ENCODE peak calls at places on chromosomes 4 and X, in six cellular contexts. One of them, this sample, is unnamed.

GRCh38 chrX:129932792-129933321 is 26.9 kb downstream of the UTP14A start:
- DNase-seq in CD14-positive monocyte: no peak
- DNase-seq in MCF 10A: no peak
- DNase-seq in spleen: peak; percentile 88
- DNase-seq in AG04449: no peak
- DNase-seq in GM13977: no peak
- DNase-seq in this sample: no peak

GRCh38 chr4:180560896-180561295 is 1682.3 kb upstream of the TENM3 start:
- DNase-seq in GM13977: no peak
- DNase-seq in spleen: no peak
- DNase-seq in MCF 10A: peak; percentile 81
- DNase-seq in CD14-positive monocyte: no peak
- DNase-seq in AG04449: no peak
- DNase-seq in this sample: no peak

GRCh38 chrX:107025538-107025937 is 25.5 kb upstream of the MORC4 start:
- DNase-seq in AG04449: no peak
- DNase-seq in CD14-positive monocyte: no peak
- DNase-seq in GM13977: peak; percentile 24
- DNase-seq in spleen: no peak
- DNase-seq in MCF 10A: peak; percentile 50
- DNase-seq in this sample: peak; percentile 1

GRCh38 chr4:100836929-100837328 is 319.1 kb upstream of the EMCN start:
- DNase-seq in AG04449: no peak
- DNase-seq in MCF 10A: no peak
- DNase-seq in spleen: no peak
- DNase-seq in CD14-positive monocyte: no peak
- DNase-seq in GM13977: no peak
- DNase-seq in this sample: peak; percentile 16

GRCh38 chrX:151153086-151153485 is 23.3 kb upstream of the GPR50 start:
- DNase-seq in spleen: no peak
- DNase-seq in GM13977: no peak
- DNase-seq in MCF 10A: peak; percentile 87
- DNase-seq in CD14-positive monocyte: no peak
- DNase-seq in AG04449: no peak
- DNase-seq in this sample: no peak

GRCh38 chr4:147368948-147369347 is 111.9 kb upstream of the EDNRA start:
- DNase-seq in MCF 10A: no peak
- DNase-seq in CD14-positive monocyte: no peak
- DNase-seq in AG04449: no peak
- DNase-seq in spleen: no peak
- DNase-seq in GM13977: no peak
- DNase-seq in this sample: no peak

GRCh38 chr4:76799718-76800117 is 98.2 kb downstream of the SOWAHB start:
- DNase-seq in MCF 10A: no peak
- DNase-seq in AG04449: no peak
- DNase-seq in CD14-positive monocyte: no peak
- DNase-seq in GM13977: no peak
- DNase-seq in spleen: no peak
- DNase-seq in this sample: no peak

GRCh38 chr4:128455076-128455345 is 167.4 kb upstream of the PGRMC2 start:
- DNase-seq in CD14-positive monocyte: no peak
- DNase-seq in AG04449: no peak
- DNase-seq in spleen: no peak
- DNase-seq in MCF 10A: peak; percentile 15
- DNase-seq in GM13977: no peak
- DNase-seq in this sample: no peak

GRCh38 chr4:25769251-25769650 is 93.5 kb downstream of the SEL1L3 start:
- DNase-seq in GM13977: no peak
- DNase-seq in MCF 10A: no peak
- DNase-seq in spleen: no peak
- DNase-seq in AG04449: peak; percentile 38
- DNase-seq in CD14-positive monocyte: no peak
- DNase-seq in this sample: no peak

GRCh38 chr4:165301833-165302232 is 25.6 kb upstream of the MSMO1 start:
- DNase-seq in CD14-positive monocyte: no peak
- DNase-seq in MCF 10A: no peak
- DNase-seq in spleen: no peak
- DNase-seq in AG04449: no peak
- DNase-seq in GM13977: peak; percentile 28
- DNase-seq in this sample: no peak

GRCh38 chr4:73404042-73404441 is at the start of gene ALB:
- DNase-seq in CD14-positive monocyte: no peak
- DNase-seq in spleen: no peak
- DNase-seq in GM13977: no peak
- DNase-seq in MCF 10A: no peak
- DNase-seq in AG04449: no peak
- DNase-seq in this sample: no peak

GRCh38 chr4:81058621-81059020 is 28.1 kb downstream of the BMP3 start:
- DNase-seq in spleen: no peak
- DNase-seq in GM13977: no peak
- DNase-seq in AG04449: no peak
- DNase-seq in CD14-positive monocyte: no peak
- DNase-seq in MCF 10A: no peak
- DNase-seq in this sample: no peak

GRCh38 chrX:54758114-54759055 is 39.7 kb downstream of the ITIH6 start:
- DNase-seq in MCF 10A: no peak
- DNase-seq in spleen: no peak
- DNase-seq in GM13977: no peak
- DNase-seq in AG04449: no peak
- DNase-seq in CD14-positive monocyte: no peak
- DNase-seq in this sample: no peak

GRCh38 chrX:97252111-97252510 is 368.4 kb downstream of the RPA4 start:
- DNase-seq in GM13977: no peak
- DNase-seq in MCF 10A: no peak
- DNase-seq in AG04449: no peak
- DNase-seq in CD14-positive monocyte: no peak
- DNase-seq in spleen: no peak
- DNase-seq in this sample: no peak

GRCh38 chrX:148380614-148381561 is 119.5 kb upstream of the AFF2 start:
- DNase-seq in CD14-positive monocyte: peak; percentile 78
- DNase-seq in spleen: no peak
- DNase-seq in GM13977: peak; percentile 19
- DNase-seq in AG04449: no peak
- DNase-seq in MCF 10A: peak; percentile 50
- DNase-seq in this sample: no peak

GRCh38 chr4:39415678-39416283 is 9.1 kb downstream of the KLB start:
- DNase-seq in CD14-positive monocyte: no peak
- DNase-seq in AG04449: no peak
- DNase-seq in GM13977: no peak
- DNase-seq in spleen: no peak
- DNase-seq in MCF 10A: peak; percentile 32
- DNase-seq in this sample: no peak

GRCh38 chr4:142353149-142353738 is 492.9 kb downstream of the INPP4B start:
- DNase-seq in spleen: no peak
- DNase-seq in AG04449: peak; percentile 46
- DNase-seq in CD14-positive monocyte: no peak
- DNase-seq in GM13977: no peak
- DNase-seq in MCF 10A: peak; percentile 68
- DNase-seq in this sample: peak; percentile 27

GRCh38 chr4:8590546-8590880 is 2.1 kb upstream of the CPZ start:
- DNase-seq in CD14-positive monocyte: no peak
- DNase-seq in AG04449: no peak
- DNase-seq in GM13977: no peak
- DNase-seq in spleen: no peak
- DNase-seq in MCF 10A: no peak
- DNase-seq in this sample: no peak

GRCh38 chrX:16160729-16161128 is 6.6 kb upstream of the MAGEB17 start:
- DNase-seq in spleen: no peak
- DNase-seq in MCF 10A: peak; percentile 55
- DNase-seq in GM13977: no peak
- DNase-seq in AG04449: peak; percentile 49
- DNase-seq in CD14-positive monocyte: no peak
- DNase-seq in this sample: peak; percentile 86

GRCh38 chrX:22122510-22122909 is 90.4 kb downstream of the PHEX start:
- DNase-seq in spleen: no peak
- DNase-seq in AG04449: no peak
- DNase-seq in MCF 10A: peak; percentile 97
- DNase-seq in GM13977: no peak
- DNase-seq in CD14-positive monocyte: no peak
- DNase-seq in this sample: no peak

GRCh38 chrX:53223955-53224859 is 800 bp downstream of the KDM5C start:
- DNase-seq in CD14-positive monocyte: no peak
- DNase-seq in spleen: peak; percentile 90
- DNase-seq in AG04449: no peak
- DNase-seq in GM13977: peak; percentile 39
- DNase-seq in MCF 10A: peak; percentile 66
- DNase-seq in this sample: peak; percentile 4

GRCh38 chr4:112855058-112855457 is 194.4 kb upstream of the ANK2 start:
- DNase-seq in GM13977: no peak
- DNase-seq in spleen: no peak
- DNase-seq in AG04449: no peak
- DNase-seq in MCF 10A: no peak
- DNase-seq in CD14-positive monocyte: no peak
- DNase-seq in this sample: no peak

GRCh38 chrX:153060095-153060445 is 3.8 kb downstream of the PNMA3 start:
- DNase-seq in spleen: no peak
- DNase-seq in CD14-positive monocyte: no peak
- DNase-seq in AG04449: no peak
- DNase-seq in MCF 10A: no peak
- DNase-seq in GM13977: no peak
- DNase-seq in this sample: no peak

GRCh38 chr4:164252286-164252685 is 501.6 kb upstream of the SMIM31 start:
- DNase-seq in GM13977: no peak
- DNase-seq in spleen: no peak
- DNase-seq in AG04449: no peak
- DNase-seq in MCF 10A: peak; percentile 8
- DNase-seq in CD14-positive monocyte: no peak
- DNase-seq in this sample: no peak

GRCh38 chr4:185270037-185270436 is 60.6 kb downstream of the SNX25 start:
- DNase-seq in AG04449: no peak
- DNase-seq in CD14-positive monocyte: no peak
- DNase-seq in MCF 10A: no peak
- DNase-seq in GM13977: no peak
- DNase-seq in spleen: no peak
- DNase-seq in this sample: no peak

GRCh38 chrX:1170243-1170642 is 42.2 kb downstream of the CRLF2 start:
- DNase-seq in MCF 10A: no peak
- DNase-seq in spleen: peak; percentile 21
- DNase-seq in AG04449: no peak
- DNase-seq in GM13977: no peak
- DNase-seq in CD14-positive monocyte: no peak
- DNase-seq in this sample: no peak

GRCh38 chr4:150328496-150328895 is 250.3 kb downstream of the DCLK2 start:
- DNase-seq in AG04449: no peak
- DNase-seq in MCF 10A: no peak
- DNase-seq in CD14-positive monocyte: no peak
- DNase-seq in GM13977: no peak
- DNase-seq in spleen: no peak
- DNase-seq in this sample: no peak

GRCh38 chr4:82217986-82218715 is 155.6 kb downstream of the HNRNPD start:
- DNase-seq in CD14-positive monocyte: no peak
- DNase-seq in spleen: no peak
- DNase-seq in MCF 10A: peak; percentile 25
- DNase-seq in GM13977: no peak
- DNase-seq in AG04449: no peak
- DNase-seq in this sample: no peak

DNA sequence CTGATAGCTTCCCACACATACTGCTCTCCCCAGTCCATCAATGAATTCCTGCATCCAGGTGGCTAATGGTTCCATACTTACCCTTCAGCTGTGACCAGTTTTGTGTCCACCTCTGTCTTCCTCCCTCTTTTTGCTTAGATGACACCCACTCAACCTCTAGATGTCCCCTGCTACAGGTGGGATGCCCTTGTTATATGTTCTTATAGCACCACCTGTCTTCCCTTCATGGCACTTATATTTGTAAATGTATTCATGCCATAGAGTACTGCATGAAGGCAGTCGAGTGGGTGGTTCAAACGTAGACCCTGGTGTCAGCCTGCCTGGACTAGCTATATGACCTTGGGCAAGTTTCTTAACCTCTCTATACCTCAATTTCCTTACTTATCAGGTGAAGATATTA is 6.5 kb upstream of the USP46 start:
- DNase-seq in MCF 10A: peak; percentile 29
- DNase-seq in CD14-positive monocyte: no peak
- DNase-seq in GM13977: peak; percentile 45
- DNase-seq in AG04449: no peak
- DNase-seq in spleen: no peak
- DNase-seq in this sample: no peak
- TF ChIP-seq CTCF in MCF 10A: peak; percentile 24
- TF ChIP-seq CTCF in CD14-positive monocyte: no peak
- TF ChIP-seq CTCF in GM13977: peak; percentile 58
- TF ChIP-seq CTCF in AG04449: no peak
- TF ChIP-seq CTCF in spleen: no peak
- TF ChIP-seq CTCF in this sample: peak; percentile 46

DNA sequence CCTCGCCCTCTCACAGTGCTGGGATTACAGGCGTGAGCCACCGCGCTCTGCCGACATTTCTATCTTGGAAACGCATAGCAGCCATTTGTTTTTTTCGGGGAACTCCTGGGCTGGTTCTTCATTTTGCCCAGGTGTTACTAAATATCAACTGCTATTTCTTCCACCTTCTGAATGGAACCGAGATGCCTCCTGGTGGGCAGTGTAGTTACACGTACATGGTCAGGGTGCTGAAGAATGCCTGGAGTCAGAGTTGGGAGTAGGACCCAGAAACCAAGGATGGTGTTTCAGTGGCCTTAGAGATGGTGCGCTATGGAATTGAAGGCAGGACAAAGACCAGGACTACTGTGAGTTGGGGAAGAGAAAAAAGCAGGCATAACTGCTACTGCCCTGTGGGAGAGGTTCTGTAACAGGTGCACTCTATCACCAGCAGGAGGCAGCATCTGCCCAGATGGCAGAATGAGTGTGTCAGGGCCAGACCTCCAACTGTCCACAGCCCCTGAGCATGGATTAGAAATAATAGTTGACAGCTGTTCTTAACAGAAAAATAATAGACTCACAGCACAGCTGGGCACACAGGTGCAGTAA is 81.7 kb downstream of the ZC4H2 start:
- DNase-seq in CD14-positive monocyte: no peak
- DNase-seq in AG04449: no peak
- DNase-seq in spleen: no peak
- DNase-seq in MCF 10A: peak; percentile 0
- DNase-seq in GM13977: peak; percentile 17
- DNase-seq in this sample: no peak
- TF ChIP-seq CTCF in CD14-positive monocyte: no peak
- TF ChIP-seq CTCF in AG04449: peak; percentile 21
- TF ChIP-seq CTCF in spleen: peak; percentile 45
- TF ChIP-seq CTCF in MCF 10A: no peak
- TF ChIP-seq CTCF in GM13977: peak; percentile 74
- TF ChIP-seq CTCF in this sample: peak; percentile 64

DNA sequence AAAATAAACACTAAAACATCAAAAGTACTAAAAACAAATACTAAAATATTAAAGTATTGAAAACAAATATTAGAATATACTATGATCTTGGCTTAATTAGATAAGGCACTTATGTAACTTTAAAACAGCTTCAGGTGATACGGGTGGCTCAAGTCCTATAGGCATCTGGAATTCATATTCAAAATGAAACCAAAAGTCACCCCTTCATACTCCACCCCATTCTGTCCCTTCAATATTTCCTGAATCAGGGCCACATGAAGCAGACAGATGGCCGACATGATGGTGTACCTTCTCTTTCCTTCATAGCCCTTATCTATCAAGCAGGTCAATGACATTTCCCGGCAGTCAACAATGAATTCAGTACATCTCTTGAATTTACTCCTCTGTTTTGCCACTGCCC is 71.9 kb upstream of the MAGEB10 start:
- DNase-seq in AG04449: no peak
- DNase-seq in CD14-positive monocyte: no peak
- DNase-seq in MCF 10A: no peak
- DNase-seq in GM13977: no peak
- DNase-seq in spleen: no peak
- DNase-seq in this sample: no peak
- TF ChIP-seq CTCF in AG04449: no peak
- TF ChIP-seq CTCF in CD14-positive monocyte: no peak
- TF ChIP-seq CTCF in MCF 10A: no peak
- TF ChIP-seq CTCF in GM13977: no peak
- TF ChIP-seq CTCF in spleen: no peak
- TF ChIP-seq CTCF in this sample: no peak

GRCh38 chrX:35726176-35726575 is 72.0 kb upstream of the MAGEB16 start:
- DNase-seq in GM13977: no peak
- DNase-seq in CD14-positive monocyte: no peak
- DNase-seq in spleen: no peak
- DNase-seq in AG04449: no peak
- DNase-seq in MCF 10A: peak; percentile 56
- DNase-seq in this sample: no peak
- TF ChIP-seq CTCF in GM13977: no peak
- TF ChIP-seq CTCF in CD14-positive monocyte: no peak
- TF ChIP-seq CTCF in spleen: no peak
- TF ChIP-seq CTCF in AG04449: no peak
- TF ChIP-seq CTCF in MCF 10A: peak; percentile 18
- TF ChIP-seq CTCF in this sample: peak; percentile 45

This sample was measured in epithelial cell of proximal tubule.